ENCODE peak calls at places on chromosome 2, in six cellular contexts. One of them, this sample, is unnamed.

GRCh38 chr2:14761118-14761517 is 128.6 kb downstream of the LRATD1 start:
- DNase-seq in vagina: no peak
- DNase-seq in heart right ventricle: no peak
- DNase-seq in CD8-positive, alpha-beta T cell: no peak
- DNase-seq in CD8-positive, alpha-beta memory T cell: no peak
- DNase-seq in lower leg skin: no peak
- DNase-seq in this sample: no peak

GRCh38 chr2:189177441-189177840 is 2.1 kb downstream of the COL5A2 start:
- DNase-seq in vagina: no peak
- DNase-seq in CD8-positive, alpha-beta T cell: no peak
- DNase-seq in CD8-positive, alpha-beta memory T cell: no peak
- DNase-seq in heart right ventricle: no peak
- DNase-seq in lower leg skin: no peak
- DNase-seq in this sample: no peak

GRCh38 chr2:71799013-71799575 is 345.7 kb downstream of the DYSF start:
- DNase-seq in CD8-positive, alpha-beta T cell: no peak
- DNase-seq in vagina: no peak
- DNase-seq in heart right ventricle: no peak
- DNase-seq in CD8-positive, alpha-beta memory T cell: no peak
- DNase-seq in lower leg skin: no peak
- DNase-seq in this sample: no peak

GRCh38 chr2:58137221-58137620 is 90.6 kb downstream of the VRK2 start:
- DNase-seq in CD8-positive, alpha-beta memory T cell: no peak
- DNase-seq in heart right ventricle: no peak
- DNase-seq in lower leg skin: no peak
- DNase-seq in CD8-positive, alpha-beta T cell: no peak
- DNase-seq in vagina: no peak
- DNase-seq in this sample: no peak

GRCh38 chr2:188524519-188525113 is 232.9 kb downstream of the GULP1 start:
- DNase-seq in lower leg skin: no peak
- DNase-seq in heart right ventricle: peak; percentile 13
- DNase-seq in CD8-positive, alpha-beta T cell: no peak
- DNase-seq in vagina: no peak
- DNase-seq in CD8-positive, alpha-beta memory T cell: no peak
- DNase-seq in this sample: no peak

GRCh38 chr2:25362564-25363145 is 20.9 kb upstream of the DNMT3A start:
- DNase-seq in heart right ventricle: no peak
- DNase-seq in vagina: no peak
- DNase-seq in CD8-positive, alpha-beta T cell: peak; percentile 47
- DNase-seq in CD8-positive, alpha-beta memory T cell: peak; percentile 57
- DNase-seq in lower leg skin: no peak
- DNase-seq in this sample: no peak

GRCh38 chr2:143905587-143905986 is 614.3 kb downstream of the ZEB2 start:
- DNase-seq in CD8-positive, alpha-beta memory T cell: no peak
- DNase-seq in lower leg skin: no peak
- DNase-seq in CD8-positive, alpha-beta T cell: no peak
- DNase-seq in heart right ventricle: no peak
- DNase-seq in vagina: no peak
- DNase-seq in this sample: no peak

GRCh38 chr2:101331202-101331601 is 22.7 kb upstream of the RNF149 start:
- DNase-seq in lower leg skin: no peak
- DNase-seq in vagina: no peak
- DNase-seq in CD8-positive, alpha-beta T cell: no peak
- DNase-seq in heart right ventricle: no peak
- DNase-seq in CD8-positive, alpha-beta memory T cell: no peak
- DNase-seq in this sample: no peak

GRCh38 chr2:18518116-18519111 is 42.0 kb downstream of the RDH14 start:
- DNase-seq in heart right ventricle: no peak
- DNase-seq in lower leg skin: no peak
- DNase-seq in CD8-positive, alpha-beta T cell: no peak
- DNase-seq in CD8-positive, alpha-beta memory T cell: no peak
- DNase-seq in vagina: no peak
- DNase-seq in this sample: peak; percentile 11

This sample was measured in LNCaP clone FGC.